ENCODE peak calls at places on chromosomes 3 and 15, in five cellular contexts. K, U, H, R and G are unnamed samples.
A peak's percentile ranks its signal among the peaks of the same experiment; 100 is the strongest.

GRCh38 chr3:193301441-193301840 is 60.4 kb downstream of the PLAAT1 start:
- DNase-seq in K (no peak), H (no peak), U (peak; percentile 72), R (no peak), G (no peak)

GRCh38 chr15:40379853-40380252 is 2.7 kb upstream of the KNSTRN start:
- DNase-seq in U (peak; percentile 96), K (peak; percentile 68), R (peak; percentile 66), H (peak; percentile 46), G (peak; percentile 93)

GRCh38 chr3:71545330-71545729 is 38.2 kb downstream of the FOXP1 start:
- DNase-seq in H (no peak), K (no peak), U (peak; percentile 24), R (no peak), G (no peak)

GRCh38 chr3:12831582-12831866 is 9.8 kb downstream of the RPL32 start:
- DNase-seq in K (no peak), H (no peak), R (no peak), U (no peak), G (no peak)

GRCh38 chr3:123409443-123410148 is 39.3 kb downstream of the ADCY5 start:
- DNase-seq in H (peak; percentile 53), K (no peak), U (peak; percentile 8), R (peak; percentile 81), G (no peak)

GRCh38 chr3:128498901-128499530 is 6.0 kb upstream of the GATA2 start:
- DNase-seq in K (no peak), U (no peak), H (peak; percentile 15), R (no peak), G (no peak)

GRCh38 chr3:14842277-14842676 is 23.5 kb downstream of the FGD5 start:
- DNase-seq in U (no peak), K (no peak), H (no peak), R (no peak), G (no peak)

GRCh38 chr3:170397579-170398177 is 21.0 kb upstream of the CLDN11 start:
- DNase-seq in R (no peak), H (no peak), U (no peak), K (no peak), G (no peak)

GRCh38 chr3:121730940-121731687 is 18.4 kb downstream of the GOLGB1 start:
- DNase-seq in U (no peak), K (no peak), H (no peak), R (no peak), G (no peak)

GRCh38 chr15:98155356-98155755 is 194.9 kb downstream of the ARRDC4 start:
- DNase-seq in R (no peak), H (no peak), U (no peak), K (no peak), G (no peak)

GRCh38 chr3:49673131-49673714 is 928 bp upstream of the APEH start:
- DNase-seq in H (no peak), K (no peak), U (peak; percentile 17), R (no peak), G (no peak)

GRCh38 chr15:41180206-41180789 is 50.3 kb downstream of the EXD1 start:
- DNase-seq in R (no peak), H (no peak), U (peak; percentile 23), K (no peak), G (no peak)

GRCh38 chr3:65279225-65279624 is 591.4 kb upstream of the ADAMTS9 start:
- DNase-seq in K (no peak), U (no peak), R (no peak), H (no peak), G (no peak)

GRCh38 chr15:96421211-96421610 is 90.7 kb downstream of the NR2F2 start:
- DNase-seq in R (no peak), U (no peak), H (no peak), K (no peak), G (no peak)

GRCh38 chr15:90478981-90479481 is 50.7 kb upstream of the CRTC3 start:
- DNase-seq in U (peak; percentile 91), H (peak; percentile 46), R (no peak), K (no peak), G (no peak)

GRCh38 chr3:117035785-117036184 is 326.2 kb downstream of the TUSC7 start:
- DNase-seq in K (no peak), R (no peak), H (no peak), U (no peak), G (no peak)

GRCh38 chr15:29018983-29019875 is 133.5 kb downstream of the APBA2 start:
- DNase-seq in U (no peak), H (no peak), K (no peak), R (no peak), G (no peak)

GRCh38 chr3:138781012-138781470 is 53.7 kb downstream of the PIK3CB start:
- DNase-seq in H (no peak), R (no peak), U (no peak), K (no peak), G (no peak)

GRCh38 chr3:71601811-71602210 is 18.3 kb upstream of the FOXP1 start:
- DNase-seq in R (no peak), H (no peak), U (peak; percentile 71), K (no peak), G (no peak)

GRCh38 chr3:171249171-171249692 is 211.0 kb downstream of the TNIK start:
- DNase-seq in H (no peak), R (no peak), U (no peak), K (no peak), G (no peak)

GRCh38 chr3:160125188-160125587 is 100.0 kb upstream of the C3orf80 start:
- DNase-seq in U (no peak), H (no peak), R (no peak), K (no peak), G (no peak)

GRCh38 chr3:27630892-27631291 is 91.2 kb downstream of the EOMES start:
- DNase-seq in K (no peak), U (peak; percentile 80), H (no peak), R (no peak), G (no peak)

GRCh38 chr15:45118131-45118588 is 4.0 kb downstream of the DUOXA2 start:
- DNase-seq in K (peak; percentile 86), R (peak; percentile 89), H (peak; percentile 85), U (peak; percentile 93), G (peak; percentile 88)

GRCh38 chr3:25971736-25972135 is 181.8 kb downstream of the OXSM start:
- DNase-seq in R (no peak), H (no peak), U (no peak), K (no peak), G (no peak)

GRCh38 chr15:86439614-86440013 is 359.9 kb downstream of the AGBL1 start:
- DNase-seq in U (no peak), K (no peak), R (no peak), H (no peak), G (no peak)

DNA sequence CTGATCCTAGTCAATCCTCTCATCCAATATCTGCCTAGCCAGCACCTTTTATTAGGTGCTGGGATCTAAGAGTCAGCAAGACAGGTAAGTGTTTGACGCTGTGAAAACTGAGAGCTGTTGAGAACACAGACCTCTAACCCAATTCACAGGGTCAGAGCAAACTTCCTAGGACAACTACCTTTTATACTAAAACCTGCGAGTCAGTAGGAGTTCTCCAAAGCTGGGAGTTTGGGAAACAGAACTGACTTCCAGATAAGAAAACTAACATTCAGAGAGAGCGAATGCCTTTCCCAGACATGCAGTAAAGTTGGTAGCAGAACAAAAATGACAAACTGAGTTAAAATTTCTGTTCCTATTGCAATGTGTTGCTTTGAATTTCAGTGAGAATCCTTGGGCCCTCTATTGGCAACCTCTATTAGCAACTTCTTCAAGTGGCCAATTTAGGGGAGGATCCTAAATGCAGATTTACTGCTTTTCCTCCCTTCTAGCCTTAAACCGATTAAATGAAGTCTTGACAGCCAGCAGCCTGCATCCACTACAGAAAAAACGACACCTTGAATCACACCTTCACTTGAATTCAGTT is 11.3 kb downstream of the NR2E3 start:
- DNase-seq in R (no peak), U (no peak), H (no peak), K (no peak), G (no peak)
- H3K9me3 ChIP-seq in R (peaks cover 20% of the 10 kb centered on the region), U (peaks cover 7% of the 10 kb centered on the region), H (no peaks in the 10 kb centered on the region), K (peaks cover 25% of the 10 kb centered on the region), G (peaks cover 3% of the 10 kb centered on the region)

DNA sequence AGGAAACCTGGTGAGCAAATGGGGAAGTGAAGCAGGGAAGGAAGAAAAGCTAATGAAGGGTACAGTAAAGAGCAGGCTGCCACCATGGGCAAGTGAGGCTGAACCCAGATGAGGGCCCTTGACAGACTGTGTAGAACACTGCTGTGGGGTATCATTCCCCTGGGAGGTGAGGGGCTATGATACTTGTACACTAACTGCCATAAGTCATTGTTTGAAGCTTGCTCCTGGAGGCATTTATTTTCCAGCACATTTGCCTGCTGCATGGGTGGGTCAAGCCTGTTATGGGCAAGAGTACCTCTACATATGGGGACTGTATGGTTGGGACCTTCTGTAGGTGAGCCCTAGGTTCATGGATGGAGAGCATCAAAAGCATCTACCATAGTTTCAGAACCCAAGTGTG is 57.4 kb downstream of the POMGNT2 start:
- DNase-seq in H (no peak), K (peak; percentile 0), R (no peak), U (no peak), G (no peak)
- H3K9me3 ChIP-seq in H (peaks cover 8% of the 10 kb centered on the region), K (peaks cover 34% of the 10 kb centered on the region), R (no peaks in the 10 kb centered on the region), U (peaks cover 12% of the 10 kb centered on the region), G (peaks cover 8% of the 10 kb centered on the region)

DNA sequence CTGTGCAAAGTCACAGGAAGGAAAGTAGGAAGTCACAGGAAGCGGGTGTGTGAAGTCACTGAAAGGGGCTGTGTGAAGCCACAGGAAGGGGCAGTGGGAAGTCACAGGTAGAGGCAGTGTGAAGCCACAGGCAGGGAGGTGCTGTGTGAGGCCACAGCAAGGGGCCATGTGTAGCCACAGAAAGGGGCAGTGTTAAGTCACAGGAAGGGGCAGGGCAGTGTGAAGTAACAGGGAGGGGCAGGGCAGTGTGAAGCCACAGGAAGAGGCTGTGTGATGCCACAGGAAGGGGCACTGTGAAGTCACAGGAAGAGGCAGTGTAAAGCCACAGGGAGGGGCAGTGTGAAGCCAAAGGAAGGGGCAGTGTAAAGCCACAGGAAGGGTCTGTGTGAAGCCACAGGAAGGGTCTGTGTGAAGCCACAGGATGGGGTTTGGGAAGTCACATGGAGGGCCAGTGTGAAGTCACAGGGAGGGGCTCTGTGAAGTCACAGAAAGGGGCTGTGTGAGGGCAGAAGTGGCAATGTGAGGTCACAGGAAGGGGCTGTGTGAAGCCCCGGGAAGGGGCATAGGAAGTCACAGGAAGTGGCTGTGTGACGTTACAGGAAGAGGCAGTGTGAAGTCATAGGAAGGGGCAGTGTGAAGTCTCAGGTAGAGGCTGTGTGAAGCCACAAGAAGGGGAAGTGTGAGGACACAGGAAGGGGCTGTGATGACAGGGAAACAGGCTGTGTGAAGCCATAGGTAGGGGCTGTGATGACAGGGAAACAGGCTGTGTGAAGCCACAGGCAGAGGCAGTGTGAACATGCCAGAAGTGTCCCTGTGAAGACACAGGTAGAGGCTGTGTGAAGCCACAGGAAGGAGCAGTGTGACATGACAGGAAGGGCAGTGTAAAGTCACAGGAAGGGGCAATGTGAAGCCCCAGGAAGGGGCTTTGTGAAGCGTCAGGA is 36.7 kb downstream of the GASK1A start:
- DNase-seq in H (no peak), K (no peak), R (no peak), U (no peak), G (no peak)
- H3K9me3 ChIP-seq in H (no peaks in the 10 kb centered on the region), K (no peaks in the 10 kb centered on the region), R (no peaks in the 10 kb centered on the region), U (peaks cover 3% of the 10 kb centered on the region), G (no peaks in the 10 kb centered on the region)

DNA sequence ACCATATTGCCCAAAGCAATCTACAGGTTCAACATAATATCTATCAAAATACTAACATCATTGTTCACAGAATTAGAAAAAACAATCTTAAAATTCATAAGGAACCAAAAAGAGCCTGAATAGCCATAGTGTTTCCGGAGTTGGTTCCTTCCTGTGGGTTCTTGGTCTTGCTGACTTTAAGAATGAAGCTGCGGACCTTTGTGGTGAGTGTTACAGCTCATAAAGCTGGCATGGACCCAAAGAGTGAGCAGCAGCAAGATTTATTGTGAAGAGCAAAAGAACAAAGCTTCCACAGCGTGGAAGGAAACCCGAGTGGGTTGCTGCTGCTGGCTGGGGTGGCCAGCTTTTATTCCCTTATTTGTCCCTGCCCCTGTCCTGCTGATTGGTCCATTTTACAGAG is 15.3 kb upstream of the ACVR2B start:
- DNase-seq in H (no peak), U (peak; percentile 60), K (peak; percentile 50), R (no peak), G (no peak)
- H3K9me3 ChIP-seq in H (no peaks in the 10 kb centered on the region), U (peaks cover 7% of the 10 kb centered on the region), K (peaks cover 7% of the 10 kb centered on the region), R (peaks cover 3% of the 10 kb centered on the region), G (peaks cover 8% of the 10 kb centered on the region)

GRCh38 chr3:1017879-1018278 is 74.9 kb upstream of the CNTN6 start:
- DNase-seq in H (no peak), K (no peak), R (no peak), U (no peak), G (no peak)
- H3K9me3 ChIP-seq in H (no peaks in the 10 kb centered on the region), K (no peaks in the 10 kb centered on the region), R (no peaks in the 10 kb centered on the region), U (peaks cover 17% of the 10 kb centered on the region), G (no peaks in the 10 kb centered on the region)